ENCODE peak calls at places on chromosomes 13 and 19, in five cellular contexts. K is fibroblast of lung, Z is substantia nigra, N is heart right ventricle, H is mesendoderm. W is an unnamed sample.

GRCh38 chr19:32870154-32870573 is 597 bp upstream of the SLC7A9 start:
- DNase-seq in Z (no peak), H (peak), N (no peak), K (no peak), W (no peak)

GRCh38 chr13:63249411-63249810 is 1833.8 kb upstream of the PCDH20 start:
- DNase-seq in K (no peak), H (no peak), N (no peak), Z (no peak), W (no peak)

GRCh38 chr13:73740681-73741080 is 393.5 kb downstream of the KLF12 start:
- DNase-seq in Z (no peak), N (peak), K (peak), H (no peak), W (no peak)

GRCh38 chr19:46753420-46754155 is 7.3 kb upstream of the STRN4 start:
- DNase-seq in N (no peak), Z (no peak), K (no peak), H (peak), W (no peak)

GRCh38 chr13:83883061-83883523 is 818 bp upstream of the SLITRK1 start:
- DNase-seq in K (no peak), N (no peak), H (peak), Z (no peak), W (no peak)

GRCh38 chr19:4229179-4229931 is at the start of gene EBI3:
- DNase-seq in K (peak), Z (peak), N (no peak), H (peak), W (no peak)

GRCh38 chr13:85521586-85521985 is 277.6 kb downstream of the SLITRK6 start:
- DNase-seq in N (no peak), Z (no peak), H (no peak), K (no peak), W (no peak)

GRCh38 chr19:11530432-11530831 is 1.5 kb upstream of the ECSIT start:
- DNase-seq in Z (peak), N (peak), H (peak), K (peak), W (peak)

GRCh38 chr13:80100636-80101035 is 240.3 kb downstream of the SPRY2 start:
- DNase-seq in Z (no peak), K (peak), N (no peak), H (no peak), W (no peak)

GRCh38 chr13:114122591-114123211 is 9.7 kb downstream of the RASA3 start:
- DNase-seq in N (no peak), Z (peak), H (no peak), K (no peak), W (no peak)

GRCh38 chr19:2524840-2525723 is 49.2 kb downstream of the GADD45B start:
- DNase-seq in N (no peak), Z (no peak), H (peak), K (peak), W (no peak)

GRCh38 chr13:113742445-113743120 is 16.4 kb upstream of the TMEM255B start:
- DNase-seq in N (no peak), K (no peak), Z (no peak), H (no peak), W (no peak)

GRCh38 chr13:45838171-45838745 is 13.3 kb downstream of the SIAH3 start:
- DNase-seq in K (peak), Z (no peak), N (no peak), H (no peak), W (no peak)

GRCh38 chr13:35923347-35923746 is 207.8 kb downstream of the DCLK1 start:
- DNase-seq in H (no peak), N (peak), K (peak), Z (no peak), W (no peak)

GRCh38 chr13:108656742-108657141 is 27.3 kb downstream of the MYO16 start:
- DNase-seq in H (no peak), N (no peak), Z (no peak), K (no peak), W (no peak)

GRCh38 chr19:38852231-38853044 is 2.7 kb upstream of the HNRNPL start:
- DNase-seq in N (peak), Z (peak), H (peak), K (peak), W (peak)
- H3K27ac ChIP-seq in N (peak), Z (peak), H (peak), K (peak), W (peak)

GRCh38 chr13:95253033-95253432 is 48.2 kb downstream of the ABCC4 start:
- DNase-seq in H (no peak), N (no peak), K (no peak), Z (no peak), W (no peak)

GRCh38 chr13:95254341-95254740 is 46.9 kb downstream of the ABCC4 start:
- DNase-seq in H (peak), Z (no peak), N (no peak), K (peak), W (no peak)

GRCh38 chr13:95256086-95256485 is 45.2 kb downstream of the ABCC4 start:
- DNase-seq in H (peak), Z (no peak), N (no peak), K (peak), W (no peak)

GRCh38 chr13:95258098-95258497 is 43.2 kb downstream of the ABCC4 start:
- DNase-seq in H (no peak), N (no peak), K (no peak), Z (no peak), W (no peak)

GRCh38 chr13:95255072-95255732 is 46.0 kb downstream of the ABCC4 start:
- DNase-seq in K (no peak), Z (no peak), H (no peak), N (no peak), W (no peak)
- H3K27ac ChIP-seq in K (peak), Z (no peak), H (no peak), N (no peak), W (no peak)

DNA sequence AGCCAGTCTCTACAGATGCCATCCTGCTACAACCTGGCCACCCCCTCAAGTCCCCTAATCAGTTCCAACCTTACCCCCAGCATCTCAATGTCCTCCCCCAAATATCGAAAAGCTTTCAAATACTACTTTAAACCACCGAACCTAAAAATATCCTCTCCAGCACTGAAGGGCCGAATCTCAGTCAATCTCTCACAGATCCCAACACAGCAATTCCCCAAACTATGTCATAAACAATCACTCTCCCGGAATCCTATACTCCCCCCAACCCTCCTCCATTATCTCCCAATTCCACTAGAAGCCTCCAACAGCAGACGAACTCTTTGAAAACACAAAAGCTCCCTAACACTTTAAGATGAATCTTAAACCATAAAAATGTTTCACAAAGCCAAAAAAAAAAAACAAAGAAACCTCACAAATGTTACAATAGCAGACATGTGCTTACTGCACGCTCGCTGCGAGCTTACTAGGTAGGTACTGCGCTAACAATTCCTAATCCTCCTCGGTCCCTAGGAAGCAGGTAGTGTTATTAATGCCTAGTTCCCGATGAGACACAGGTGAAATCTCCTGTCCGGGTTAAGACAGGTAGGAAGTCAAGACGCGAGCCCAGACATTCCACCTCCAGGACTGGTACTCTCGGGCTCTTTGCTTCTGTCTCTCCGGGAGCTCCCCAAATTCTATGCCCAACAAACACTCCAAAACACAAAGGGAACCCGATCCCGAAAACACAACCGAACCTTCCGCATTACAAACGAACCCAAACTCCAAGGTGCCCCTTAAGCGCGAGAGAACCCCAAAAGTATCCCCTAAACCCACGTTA is 14.2 kb downstream of the FBXO46 start:
- DNase-seq in Z (no peak), H (peak), N (no peak), K (no peak), W (no peak)
- H3K27ac ChIP-seq in Z (peak), H (no peak), N (peak), K (peak), W (peak)

DNA sequence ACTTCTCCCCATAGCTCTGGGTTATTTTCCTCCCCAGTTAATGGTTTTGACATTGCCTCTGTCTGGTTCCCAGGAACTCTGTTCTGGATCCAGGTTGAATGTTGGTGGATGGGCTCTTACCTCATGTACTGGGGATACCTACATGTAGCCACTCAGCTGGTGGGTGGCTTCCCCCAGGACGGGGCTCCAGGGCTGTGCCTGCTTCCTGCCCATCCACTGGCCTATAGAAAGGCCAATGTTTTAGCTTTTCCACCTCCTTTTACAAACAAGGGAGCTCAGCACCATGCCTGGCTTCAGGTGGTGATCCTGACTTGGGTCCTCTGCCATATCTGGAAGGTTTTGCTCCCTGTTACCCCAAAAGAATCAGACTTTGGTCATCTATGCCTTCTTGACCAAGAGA is 120.2 kb downstream of the AKAP11 start:
- DNase-seq in N (no peak), H (no peak), K (no peak), Z (no peak), W (no peak)
- H3K27ac ChIP-seq in N (no peak), H (no peak), K (no peak), Z (no peak), W (no peak)

DNA sequence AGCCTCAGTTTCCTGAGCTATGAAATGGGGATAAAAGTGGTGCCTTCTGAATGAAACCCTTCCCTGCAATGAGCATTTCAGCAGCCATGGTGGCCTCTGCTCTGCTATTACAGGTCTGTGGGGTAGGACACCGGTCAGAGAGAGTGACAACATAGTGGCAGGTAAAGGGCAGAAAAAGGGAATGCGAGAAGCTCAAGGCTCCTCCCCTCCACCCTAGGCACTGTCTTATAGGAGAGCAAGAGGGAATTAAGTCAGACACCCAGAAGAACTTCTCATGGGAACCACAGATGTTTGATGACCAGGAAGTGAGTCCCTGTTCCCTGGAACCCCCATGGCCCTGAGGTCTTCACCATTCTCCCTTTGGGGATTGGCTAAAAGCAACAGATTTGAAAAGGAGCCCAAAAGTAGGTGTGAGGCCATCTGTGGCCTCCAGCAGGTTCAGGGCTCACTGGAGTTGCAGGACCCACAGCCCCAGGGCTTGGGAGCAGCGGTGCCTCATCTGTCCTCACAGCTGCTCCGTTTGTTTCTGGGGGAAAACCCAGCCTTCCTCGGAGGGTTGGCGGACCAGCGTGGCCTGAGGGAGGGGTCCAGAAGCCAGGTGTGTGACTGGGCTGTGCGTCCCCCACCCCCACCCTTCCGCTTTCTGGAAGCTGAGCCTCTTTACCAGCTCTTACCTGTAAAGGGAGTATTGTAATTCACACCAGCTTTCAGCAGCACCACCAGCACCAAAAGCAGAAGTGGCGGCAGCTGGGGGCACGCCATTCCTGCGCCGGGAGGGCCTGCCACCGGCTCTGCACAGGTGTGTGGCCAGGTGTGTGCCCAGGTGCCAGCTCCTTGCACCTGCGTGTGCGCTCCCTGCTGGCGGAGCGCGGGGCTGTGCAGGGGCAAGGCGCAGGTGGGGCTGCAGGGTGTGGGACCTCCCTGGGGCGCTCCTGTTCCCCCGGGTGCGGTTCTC is 19.4 kb downstream of the IQCN start:
- DNase-seq in H (no peak), N (no peak), Z (no peak), K (no peak), W (no peak)
- H3K27ac ChIP-seq in H (no peak), N (no peak), Z (no peak), K (no peak), W (no peak)

GRCh38 chr13:22993148-22993547 is 187.6 kb upstream of the SGCG start:
- DNase-seq in H (no peak), N (no peak), Z (no peak), K (no peak), W (no peak)
- H3K27ac ChIP-seq in H (no peak), N (no peak), Z (no peak), K (no peak), W (no peak)

W was measured in caudate nucleus.